ENCODE peak calls at places on chromosomes 13 and 19, in four cellular contexts. V is GM23338, T is astrocyte, S is DND-41. X is an unnamed sample.

GRCh38 chr19:47609885-47610545 is 1.1 kb downstream of the BICRA start:
- DNase-seq in V (peak; percentile 79), T (peak; percentile 16), S (peak; percentile 70), X (peak; percentile 84)

GRCh38 chr19:13840751-13841338 is 36.1 kb upstream of the NANOS3 start:
- DNase-seq in V (no peak), T (no peak), S (no peak), X (no peak)

GRCh38 chr19:13074378-13074777 is 28.3 kb downstream of the LYL1 start:
- DNase-seq in V (no peak), T (no peak), S (no peak), X (no peak)

GRCh38 chr13:94173312-94173854 is 306.1 kb downstream of the DCT start:
- DNase-seq in V (no peak), T (peak; percentile 91), S (no peak), X (no peak)

GRCh38 chr13:113393572-113394503 is 29.9 kb upstream of the GRTP1 start:
- DNase-seq in V (peak; percentile 94), T (peak; percentile 20), S (peak; percentile 87), X (peak; percentile 94)

GRCh38 chr13:76677047-76677446 is 209.2 kb downstream of the KCTD12 start:
- DNase-seq in V (no peak), T (peak; percentile 56), S (no peak), X (no peak)

GRCh38 chr19:30453768-30454167 is 81.6 kb downstream of the ZNF536 start:
- DNase-seq in V (no peak), T (no peak), S (no peak), X (no peak)

GRCh38 chr13:43319617-43320444 is 296.4 kb downstream of the DNAJC15 start:
- DNase-seq in V (peak; percentile 67), T (peak; percentile 30), S (no peak), X (peak; percentile 57)

GRCh38 chr13:98484289-98485219 is 92.4 kb downstream of the STK24 start:
- DNase-seq in V (peak; percentile 91), T (peak; percentile 95), S (no peak), X (peak; percentile 85)
- H3K4me3 ChIP-seq in V (peak overlapping the region; percentile 25), T (peak overlapping the region; percentile 26), S (no peak overlapping the region), X (peak overlapping the region; percentile 0)

DNA sequence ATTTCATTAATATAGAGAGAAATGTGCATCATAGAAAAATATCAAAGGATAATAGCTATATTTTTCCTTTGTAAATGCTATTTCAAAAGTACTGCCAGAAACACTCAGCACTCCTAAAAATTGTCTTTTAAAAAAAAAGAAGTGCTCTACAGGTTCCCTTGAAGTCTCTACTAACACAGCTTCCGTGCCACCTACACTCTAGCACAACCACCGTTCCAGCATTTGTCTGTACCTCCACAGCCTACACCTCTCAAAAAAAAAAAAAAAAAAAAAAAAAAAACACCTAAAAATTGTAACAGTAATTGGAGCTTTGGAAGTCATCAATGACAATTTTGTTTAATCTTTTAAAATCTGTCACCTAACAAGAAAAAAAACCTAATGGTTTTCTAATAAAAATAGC is 485.6 kb downstream of the MYO16 start:
- DNase-seq in V (no peak), T (no peak), S (no peak), X (no peak)
- H2AFZ ChIP-seq in V (no peak overlapping the region), T (no peak overlapping the region), S (no peak overlapping the region), X (no peak overlapping the region)

GRCh38 chr13:98157188-98157587 is 14.3 kb downstream of the FARP1 start:
- DNase-seq in V (no peak), T (no peak), S (no peak), X (no peak)

GRCh38 chr13:98158172-98158907 is 15.4 kb downstream of the FARP1 start:
- DNase-seq in V (no peak), T (no peak), S (no peak), X (no peak)

GRCh38 chr13:98157609-98158008 is 14.7 kb downstream of the FARP1 start:
- DNase-seq in V (no peak), T (no peak), S (no peak), X (no peak)

DNA sequence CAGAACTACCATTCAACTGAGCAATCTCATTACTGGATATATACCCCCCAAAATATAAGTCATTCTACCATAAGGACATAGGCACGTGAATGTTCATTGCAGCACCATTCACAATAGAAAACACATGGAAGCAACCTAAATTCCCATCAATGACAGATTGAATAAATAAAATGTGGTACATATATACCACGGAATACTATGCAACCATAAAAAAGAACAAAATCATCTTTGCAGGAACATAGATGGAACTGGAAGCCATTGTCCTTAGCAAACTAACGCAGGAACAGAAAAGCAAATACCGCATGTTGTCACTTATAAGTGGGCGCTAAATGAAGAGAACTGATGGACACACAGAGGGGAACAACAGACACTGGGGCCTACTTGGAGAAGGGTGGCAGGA is 14.1 kb downstream of the RNF113B start:
- DNase-seq in V (no peak), T (no peak), S (no peak), X (no peak)
- H3K4me3 ChIP-seq in V (no peak overlapping the region), T (no peak overlapping the region), S (no peak overlapping the region), X (no peak overlapping the region)

GRCh38 chr19:40420451-40420765 is 5.4 kb downstream of the SERTAD1 start:
- DNase-seq in V (no peak), T (no peak), S (no peak), X (no peak)
- H2AFZ ChIP-seq in V (no peak overlapping the region), T (peak overlapping the region; percentile 67), S (peak overlapping the region; percentile 83), X (peak overlapping the region; percentile 82)

DNA sequence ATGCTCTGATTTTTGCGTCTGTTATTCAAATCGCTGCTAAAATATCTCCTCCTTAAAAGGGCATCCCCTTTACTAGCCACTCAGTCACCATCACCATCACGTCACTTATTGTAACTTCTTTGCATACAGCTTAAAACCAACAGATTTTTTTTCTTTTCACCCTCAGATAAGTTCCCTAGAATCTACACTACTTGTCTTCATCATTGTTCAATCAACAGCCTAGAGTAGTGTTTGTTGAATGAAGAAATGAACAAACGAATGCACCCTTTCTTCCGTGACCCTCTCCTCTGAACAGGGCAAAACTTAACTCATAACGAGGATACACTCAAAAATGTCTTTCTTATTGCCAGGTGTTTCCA is 1.1 kb upstream of the AKAP11 start:
- DNase-seq in V (no peak), T (no peak), S (no peak), X (no peak)
- H3K4me3 ChIP-seq in V (peak overlapping the region; percentile 68), T (peak overlapping the region; percentile 63), S (peak overlapping the region; percentile 73), X (peak overlapping the region; percentile 82)

GRCh38 chr13:27170221-27170520 is 1.4 kb downstream of the USP12 start:
- DNase-seq in V (no peak), T (peak; percentile 78), S (no peak), X (no peak)
- H2AFZ ChIP-seq in V (no peak overlapping the region), T (no peak overlapping the region), S (peak overlapping the region; percentile 64), X (no peak overlapping the region)

DNA sequence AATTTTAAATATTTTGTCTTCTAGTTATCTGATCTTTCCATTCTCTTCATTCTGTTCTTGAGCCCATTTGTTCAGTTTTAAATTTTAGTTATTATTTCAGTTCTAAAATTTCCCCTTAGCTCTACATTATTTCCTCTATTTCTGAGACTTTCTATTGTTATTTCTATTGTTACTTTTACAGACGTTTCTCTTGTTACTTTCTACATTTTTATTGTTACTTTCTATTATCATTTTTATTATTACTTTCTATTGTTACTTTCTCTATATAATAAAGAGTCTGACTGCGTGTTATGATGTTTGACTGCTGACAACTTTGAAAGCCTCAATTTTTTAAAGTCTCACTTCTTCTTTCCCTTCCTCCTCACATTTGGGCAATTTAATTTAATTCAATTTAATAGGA is 915.7 kb upstream of the PCDH20 start:
- DNase-seq in V (no peak), T (no peak), S (no peak), X (no peak)
- H3K4me3 ChIP-seq in V (no peak overlapping the region), T (no peak overlapping the region), S (no peak overlapping the region), X (no peak overlapping the region)

DNA sequence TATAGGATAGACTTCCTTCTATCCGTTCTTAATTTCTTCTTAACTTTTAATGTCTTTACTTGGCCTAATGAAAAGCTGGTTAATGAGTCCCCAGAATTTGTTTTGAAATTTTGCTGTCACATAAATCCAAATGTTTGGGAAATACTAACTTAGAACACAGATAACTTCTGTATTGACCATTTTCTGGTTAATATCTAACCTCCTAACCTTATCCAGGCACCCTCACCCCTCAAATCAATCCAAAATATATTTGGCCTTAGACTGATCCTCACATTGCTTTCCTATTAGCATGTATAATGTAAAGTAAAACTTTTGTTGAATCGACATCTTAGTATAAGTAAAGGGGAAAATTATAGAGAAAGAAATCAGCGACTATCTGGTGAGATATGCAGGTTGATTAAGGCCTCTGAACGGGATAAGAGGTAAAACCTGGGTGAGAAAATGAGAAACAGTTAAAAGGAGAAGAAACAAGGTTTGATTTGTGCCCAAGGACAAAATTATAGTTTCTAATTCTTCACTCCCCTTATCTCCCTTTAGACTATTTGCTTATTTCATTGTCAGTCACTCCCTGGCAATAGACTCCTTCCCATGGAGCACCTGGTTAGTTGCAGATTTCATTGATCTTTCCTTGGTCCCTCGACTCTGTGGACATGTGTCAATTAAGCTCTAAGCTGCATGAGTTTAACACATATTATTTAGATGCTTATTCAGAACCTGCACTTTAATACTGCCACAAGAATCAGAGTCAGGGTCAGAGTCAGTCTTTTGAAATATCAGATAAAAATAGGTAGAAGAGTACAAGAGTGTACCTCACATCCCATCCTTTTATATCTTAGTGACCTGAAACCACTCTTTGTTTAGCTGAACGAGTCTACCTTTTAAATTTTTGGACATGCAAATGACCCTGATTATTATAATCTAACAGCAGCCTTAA is 119.2 kb upstream of the MLNR start:
- DNase-seq in V (no peak), T (no peak), S (no peak), X (no peak)
- H2AFZ ChIP-seq in V (no peak overlapping the region), T (no peak overlapping the region), S (no peak overlapping the region), X (no peak overlapping the region)

X was measured in neural progenitor cell.